ENCODE peak calls at places on chromosomes 4 and X, in eight cellular contexts. One of them, this sample, is unnamed.

GRCh38 chrX:38192007-38192625 is 28.6 kb downstream of the SRPX start:
- DNase-seq in sciatic nerve: no peak
- DNase-seq in endothelial cell of umbilical vein: peak; percentile 29
- DNase-seq in activated CD4-positive, alpha-beta T cell treated with anti-CD3 and anti-CD28 coated beads, Interleukin-2, amount 10 ng/mL, durations not matched to agents 7 days and 5 days: no peak
- DNase-seq in HCEC 1CT: no peak
- DNase-seq in psoas muscle: no peak
- DNase-seq in GM19239: no peak
- DNase-seq in activated naive CD4-positive, alpha-beta T cell treated with anti-CD3 and anti-CD28 coated beads, Interleukin-2, amount 50 U/mL, for 72 hours: no peak
- DNase-seq in this sample: no peak

GRCh38 chrX:9566150-9566621 is 101.3 kb downstream of the TBL1X start:
- DNase-seq in sciatic nerve: peak; percentile 67
- DNase-seq in endothelial cell of umbilical vein: peak; percentile 76
- DNase-seq in activated CD4-positive, alpha-beta T cell treated with anti-CD3 and anti-CD28 coated beads, Interleukin-2, amount 10 ng/mL, durations not matched to agents 7 days and 5 days: peak; percentile 7
- DNase-seq in HCEC 1CT: peak; percentile 86
- DNase-seq in psoas muscle: peak; percentile 69
- DNase-seq in GM19239: no peak
- DNase-seq in activated naive CD4-positive, alpha-beta T cell treated with anti-CD3 and anti-CD28 coated beads, Interleukin-2, amount 50 U/mL, for 72 hours: peak; percentile 4
- DNase-seq in this sample: no peak

GRCh38 chrX:129678176-129678880 is 23.6 kb upstream of the APLN start:
- DNase-seq in sciatic nerve: peak; percentile 60
- DNase-seq in endothelial cell of umbilical vein: peak; percentile 22
- DNase-seq in activated CD4-positive, alpha-beta T cell treated with anti-CD3 and anti-CD28 coated beads, Interleukin-2, amount 10 ng/mL, durations not matched to agents 7 days and 5 days: peak; percentile 41
- DNase-seq in HCEC 1CT: no peak
- DNase-seq in psoas muscle: peak; percentile 53
- DNase-seq in GM19239: no peak
- DNase-seq in activated naive CD4-positive, alpha-beta T cell treated with anti-CD3 and anti-CD28 coated beads, Interleukin-2, amount 50 U/mL, for 72 hours: peak; percentile 9
- DNase-seq in this sample: peak; percentile 11

GRCh38 chr4:107094332-107094731 is 58.2 kb upstream of the DKK2 start:
- DNase-seq in sciatic nerve: no peak
- DNase-seq in endothelial cell of umbilical vein: peak; percentile 50
- DNase-seq in activated CD4-positive, alpha-beta T cell treated with anti-CD3 and anti-CD28 coated beads, Interleukin-2, amount 10 ng/mL, durations not matched to agents 7 days and 5 days: no peak
- DNase-seq in HCEC 1CT: peak; percentile 52
- DNase-seq in psoas muscle: no peak
- DNase-seq in GM19239: no peak
- DNase-seq in activated naive CD4-positive, alpha-beta T cell treated with anti-CD3 and anti-CD28 coated beads, Interleukin-2, amount 50 U/mL, for 72 hours: no peak
- DNase-seq in this sample: no peak

GRCh38 chr4:104772849-104773248 is 278.2 kb upstream of the CXXC4 start:
- DNase-seq in sciatic nerve: no peak
- DNase-seq in endothelial cell of umbilical vein: no peak
- DNase-seq in activated CD4-positive, alpha-beta T cell treated with anti-CD3 and anti-CD28 coated beads, Interleukin-2, amount 10 ng/mL, durations not matched to agents 7 days and 5 days: no peak
- DNase-seq in HCEC 1CT: no peak
- DNase-seq in psoas muscle: no peak
- DNase-seq in GM19239: no peak
- DNase-seq in activated naive CD4-positive, alpha-beta T cell treated with anti-CD3 and anti-CD28 coated beads, Interleukin-2, amount 50 U/mL, for 72 hours: no peak
- DNase-seq in this sample: no peak

GRCh38 chr4:55673424-55673823 is 37.3 kb upstream of the NMU start:
- DNase-seq in sciatic nerve: no peak
- DNase-seq in endothelial cell of umbilical vein: no peak
- DNase-seq in activated CD4-positive, alpha-beta T cell treated with anti-CD3 and anti-CD28 coated beads, Interleukin-2, amount 10 ng/mL, durations not matched to agents 7 days and 5 days: no peak
- DNase-seq in HCEC 1CT: no peak
- DNase-seq in psoas muscle: no peak
- DNase-seq in GM19239: no peak
- DNase-seq in activated naive CD4-positive, alpha-beta T cell treated with anti-CD3 and anti-CD28 coated beads, Interleukin-2, amount 50 U/mL, for 72 hours: no peak
- DNase-seq in this sample: no peak

GRCh38 chr4:165368114-165368513 is 10.7 kb upstream of the CPE start:
- DNase-seq in sciatic nerve: no peak
- DNase-seq in endothelial cell of umbilical vein: no peak
- DNase-seq in activated CD4-positive, alpha-beta T cell treated with anti-CD3 and anti-CD28 coated beads, Interleukin-2, amount 10 ng/mL, durations not matched to agents 7 days and 5 days: no peak
- DNase-seq in HCEC 1CT: no peak
- DNase-seq in psoas muscle: no peak
- DNase-seq in GM19239: no peak
- DNase-seq in activated naive CD4-positive, alpha-beta T cell treated with anti-CD3 and anti-CD28 coated beads, Interleukin-2, amount 50 U/mL, for 72 hours: no peak
- DNase-seq in this sample: no peak

GRCh38 chr4:122824616-122825015 is 2.0 kb upstream of the FGF2 start:
- DNase-seq in sciatic nerve: no peak
- DNase-seq in endothelial cell of umbilical vein: peak; percentile 10
- DNase-seq in activated CD4-positive, alpha-beta T cell treated with anti-CD3 and anti-CD28 coated beads, Interleukin-2, amount 10 ng/mL, durations not matched to agents 7 days and 5 days: no peak
- DNase-seq in HCEC 1CT: no peak
- DNase-seq in psoas muscle: no peak
- DNase-seq in GM19239: no peak
- DNase-seq in activated naive CD4-positive, alpha-beta T cell treated with anti-CD3 and anti-CD28 coated beads, Interleukin-2, amount 50 U/mL, for 72 hours: no peak
- DNase-seq in this sample: no peak

GRCh38 chr4:48173055-48173991 is 39.3 kb upstream of the TXK start:
- DNase-seq in sciatic nerve: no peak
- DNase-seq in endothelial cell of umbilical vein: peak; percentile 18
- DNase-seq in activated CD4-positive, alpha-beta T cell treated with anti-CD3 and anti-CD28 coated beads, Interleukin-2, amount 10 ng/mL, durations not matched to agents 7 days and 5 days: no peak
- DNase-seq in HCEC 1CT: peak; percentile 75
- DNase-seq in psoas muscle: no peak
- DNase-seq in GM19239: no peak
- DNase-seq in activated naive CD4-positive, alpha-beta T cell treated with anti-CD3 and anti-CD28 coated beads, Interleukin-2, amount 50 U/mL, for 72 hours: no peak
- DNase-seq in this sample: no peak

GRCh38 chrX:151753313-151754041 is 18.9 kb downstream of the CNGA2 start:
- DNase-seq in sciatic nerve: peak; percentile 76
- DNase-seq in endothelial cell of umbilical vein: peak; percentile 49
- DNase-seq in activated CD4-positive, alpha-beta T cell treated with anti-CD3 and anti-CD28 coated beads, Interleukin-2, amount 10 ng/mL, durations not matched to agents 7 days and 5 days: peak; percentile 7
- DNase-seq in HCEC 1CT: no peak
- DNase-seq in psoas muscle: peak; percentile 37
- DNase-seq in GM19239: peak; percentile 19
- DNase-seq in activated naive CD4-positive, alpha-beta T cell treated with anti-CD3 and anti-CD28 coated beads, Interleukin-2, amount 50 U/mL, for 72 hours: peak; percentile 23
- DNase-seq in this sample: no peak

GRCh38 chr4:20251061-20251795 is 477 bp upstream of the SLIT2 start:
- DNase-seq in sciatic nerve: no peak
- DNase-seq in endothelial cell of umbilical vein: no peak
- DNase-seq in activated CD4-positive, alpha-beta T cell treated with anti-CD3 and anti-CD28 coated beads, Interleukin-2, amount 10 ng/mL, durations not matched to agents 7 days and 5 days: no peak
- DNase-seq in HCEC 1CT: no peak
- DNase-seq in psoas muscle: no peak
- DNase-seq in GM19239: no peak
- DNase-seq in activated naive CD4-positive, alpha-beta T cell treated with anti-CD3 and anti-CD28 coated beads, Interleukin-2, amount 50 U/mL, for 72 hours: no peak
- DNase-seq in this sample: no peak

GRCh38 chr4:183142566-183143545 is 43.8 kb downstream of the WWC2 start:
- DNase-seq in sciatic nerve: no peak
- DNase-seq in endothelial cell of umbilical vein: peak; percentile 55
- DNase-seq in activated CD4-positive, alpha-beta T cell treated with anti-CD3 and anti-CD28 coated beads, Interleukin-2, amount 10 ng/mL, durations not matched to agents 7 days and 5 days: no peak
- DNase-seq in HCEC 1CT: peak; percentile 55
- DNase-seq in psoas muscle: peak; percentile 36
- DNase-seq in GM19239: no peak
- DNase-seq in activated naive CD4-positive, alpha-beta T cell treated with anti-CD3 and anti-CD28 coated beads, Interleukin-2, amount 50 U/mL, for 72 hours: no peak
- DNase-seq in this sample: no peak

GRCh38 chr4:103774326-103774725 is 54.5 kb upstream of the TACR3 start:
- DNase-seq in sciatic nerve: no peak
- DNase-seq in endothelial cell of umbilical vein: no peak
- DNase-seq in activated CD4-positive, alpha-beta T cell treated with anti-CD3 and anti-CD28 coated beads, Interleukin-2, amount 10 ng/mL, durations not matched to agents 7 days and 5 days: no peak
- DNase-seq in HCEC 1CT: no peak
- DNase-seq in psoas muscle: no peak
- DNase-seq in GM19239: no peak
- DNase-seq in activated naive CD4-positive, alpha-beta T cell treated with anti-CD3 and anti-CD28 coated beads, Interleukin-2, amount 50 U/mL, for 72 hours: no peak
- DNase-seq in this sample: no peak

GRCh38 chr4:105631818-105632400 is 76.6 kb downstream of the INTS12 start:
- DNase-seq in sciatic nerve: no peak
- DNase-seq in endothelial cell of umbilical vein: no peak
- DNase-seq in activated CD4-positive, alpha-beta T cell treated with anti-CD3 and anti-CD28 coated beads, Interleukin-2, amount 10 ng/mL, durations not matched to agents 7 days and 5 days: no peak
- DNase-seq in HCEC 1CT: no peak
- DNase-seq in psoas muscle: no peak
- DNase-seq in GM19239: no peak
- DNase-seq in activated naive CD4-positive, alpha-beta T cell treated with anti-CD3 and anti-CD28 coated beads, Interleukin-2, amount 50 U/mL, for 72 hours: no peak
- DNase-seq in this sample: no peak

GRCh38 chr4:112085156-112086035 is 59.9 kb upstream of the FAM241A start:
- DNase-seq in sciatic nerve: no peak
- DNase-seq in endothelial cell of umbilical vein: peak; percentile 38
- DNase-seq in activated CD4-positive, alpha-beta T cell treated with anti-CD3 and anti-CD28 coated beads, Interleukin-2, amount 10 ng/mL, durations not matched to agents 7 days and 5 days: no peak
- DNase-seq in HCEC 1CT: no peak
- DNase-seq in psoas muscle: no peak
- DNase-seq in GM19239: no peak
- DNase-seq in activated naive CD4-positive, alpha-beta T cell treated with anti-CD3 and anti-CD28 coated beads, Interleukin-2, amount 50 U/mL, for 72 hours: no peak
- DNase-seq in this sample: no peak

GRCh38 chrX:79270401-79270800 is 96.7 kb downstream of the ITM2A start:
- DNase-seq in sciatic nerve: peak; percentile 60
- DNase-seq in endothelial cell of umbilical vein: peak; percentile 2
- DNase-seq in activated CD4-positive, alpha-beta T cell treated with anti-CD3 and anti-CD28 coated beads, Interleukin-2, amount 10 ng/mL, durations not matched to agents 7 days and 5 days: peak; percentile 74
- DNase-seq in HCEC 1CT: no peak
- DNase-seq in psoas muscle: no peak
- DNase-seq in GM19239: no peak
- DNase-seq in activated naive CD4-positive, alpha-beta T cell treated with anti-CD3 and anti-CD28 coated beads, Interleukin-2, amount 50 U/mL, for 72 hours: peak; percentile 58
- DNase-seq in this sample: peak; percentile 49

GRCh38 chrX:63747331-63747730 is 37.7 kb downstream of the ARHGEF9 start:
- DNase-seq in sciatic nerve: no peak
- DNase-seq in endothelial cell of umbilical vein: peak; percentile 90
- DNase-seq in activated CD4-positive, alpha-beta T cell treated with anti-CD3 and anti-CD28 coated beads, Interleukin-2, amount 10 ng/mL, durations not matched to agents 7 days and 5 days: no peak
- DNase-seq in HCEC 1CT: peak; percentile 68
- DNase-seq in psoas muscle: no peak
- DNase-seq in GM19239: no peak
- DNase-seq in activated naive CD4-positive, alpha-beta T cell treated with anti-CD3 and anti-CD28 coated beads, Interleukin-2, amount 50 U/mL, for 72 hours: no peak
- DNase-seq in this sample: no peak

GRCh38 chr4:57109847-57110634 is at the start of gene IGFBP7:
- DNase-seq in sciatic nerve: peak; percentile 69
- DNase-seq in endothelial cell of umbilical vein: peak; percentile 66
- DNase-seq in activated CD4-positive, alpha-beta T cell treated with anti-CD3 and anti-CD28 coated beads, Interleukin-2, amount 10 ng/mL, durations not matched to agents 7 days and 5 days: no peak
- DNase-seq in HCEC 1CT: peak; percentile 34
- DNase-seq in psoas muscle: peak; percentile 51
- DNase-seq in GM19239: no peak
- DNase-seq in activated naive CD4-positive, alpha-beta T cell treated with anti-CD3 and anti-CD28 coated beads, Interleukin-2, amount 50 U/mL, for 72 hours: peak; percentile 7
- DNase-seq in this sample: no peak

GRCh38 chr4:169079942-169080827 is 70.1 kb upstream of the CBR4 start:
- DNase-seq in sciatic nerve: no peak
- DNase-seq in endothelial cell of umbilical vein: peak; percentile 87
- DNase-seq in activated CD4-positive, alpha-beta T cell treated with anti-CD3 and anti-CD28 coated beads, Interleukin-2, amount 10 ng/mL, durations not matched to agents 7 days and 5 days: no peak
- DNase-seq in HCEC 1CT: no peak
- DNase-seq in psoas muscle: peak; percentile 40
- DNase-seq in GM19239: no peak
- DNase-seq in activated naive CD4-positive, alpha-beta T cell treated with anti-CD3 and anti-CD28 coated beads, Interleukin-2, amount 50 U/mL, for 72 hours: peak; percentile 8
- DNase-seq in this sample: no peak

This sample was measured in activated T-helper 2 cell treated with anti-CD3 and anti-CD28 coated beads, Interferon-gamma antibody, Interleukin-2, Interleukin-4, amounts not matched to agents 10 μg/mL and 5 μg/mL and 100 μg/mL, durations not matched to agents 14 hours and 24 hours and 36 hours.